ENCODE peak calls at places on chromosome 6, in six cellular contexts. One of them, this sample, is unnamed. For H3K4me1, the result is how much of the 10 kb centered on the place peaks cover.

GRCh38 chr6:106102034-106102433 is 15.9 kb downstream of the PRDM1 start:
- DNase-seq in HepG2: no peak
- DNase-seq in upper lobe of left lung: no peak
- DNase-seq in GM23338: no peak
- DNase-seq in OCI-LY7: no peak
- DNase-seq in cardiac muscle cell: no peak
- DNase-seq in this sample: no peak

GRCh38 chr6:121670511-121670910 is 235.1 kb downstream of the GJA1 start:
- DNase-seq in OCI-LY7: no peak
- DNase-seq in upper lobe of left lung: no peak
- DNase-seq in GM23338: no peak
- DNase-seq in HepG2: no peak
- DNase-seq in cardiac muscle cell: no peak
- DNase-seq in this sample: no peak

GRCh38 chr6:473759-474453 is 82.4 kb downstream of the IRF4 start:
- DNase-seq in upper lobe of left lung: no peak
- DNase-seq in OCI-LY7: no peak
- DNase-seq in cardiac muscle cell: no peak
- DNase-seq in GM23338: no peak
- DNase-seq in HepG2: no peak
- DNase-seq in this sample: no peak

GRCh38 chr6:11307226-11307625 is 74.8 kb upstream of the NEDD9 start:
- DNase-seq in OCI-LY7: no peak
- DNase-seq in GM23338: no peak
- DNase-seq in upper lobe of left lung: no peak
- DNase-seq in HepG2: no peak
- DNase-seq in cardiac muscle cell: no peak
- DNase-seq in this sample: no peak

GRCh38 chr6:107550241-107550840 is 60.4 kb downstream of the SOBP start:
- DNase-seq in upper lobe of left lung: no peak
- DNase-seq in HepG2: no peak
- DNase-seq in cardiac muscle cell: no peak
- DNase-seq in GM23338: no peak
- DNase-seq in OCI-LY7: peak
- DNase-seq in this sample: no peak

GRCh38 chr6:71248306-71248705 is 40.3 kb upstream of the OGFRL1 start:
- DNase-seq in upper lobe of left lung: peak
- DNase-seq in OCI-LY7: peak
- DNase-seq in HepG2: peak
- DNase-seq in GM23338: peak
- DNase-seq in cardiac muscle cell: peak
- DNase-seq in this sample: peak

GRCh38 chr6:144939926-144940325 is 654.8 kb downstream of the UTRN start:
- DNase-seq in upper lobe of left lung: no peak
- DNase-seq in cardiac muscle cell: no peak
- DNase-seq in OCI-LY7: no peak
- DNase-seq in HepG2: no peak
- DNase-seq in GM23338: no peak
- DNase-seq in this sample: no peak

GRCh38 chr6:157133856-157134255 is 189.5 kb downstream of the TMEM242 start:
- DNase-seq in HepG2: no peak
- DNase-seq in GM23338: no peak
- DNase-seq in OCI-LY7: no peak
- DNase-seq in upper lobe of left lung: no peak
- DNase-seq in cardiac muscle cell: no peak
- DNase-seq in this sample: no peak

GRCh38 chr6:4888841-4889240 is 112.6 kb downstream of the CDYL start:
- DNase-seq in cardiac muscle cell: peak
- DNase-seq in HepG2: no peak
- DNase-seq in OCI-LY7: no peak
- DNase-seq in GM23338: no peak
- DNase-seq in upper lobe of left lung: no peak
- DNase-seq in this sample: no peak
- H3K4me1 ChIP-seq in cardiac muscle cell: under half
- H3K4me1 ChIP-seq in HepG2: under half
- H3K4me1 ChIP-seq in OCI-LY7: half or more
- H3K4me1 ChIP-seq in GM23338: under half
- H3K4me1 ChIP-seq in upper lobe of left lung: under half
- H3K4me1 ChIP-seq in this sample: under half

GRCh38 chr6:96016781-96017180 is 1.0 kb downstream of the FUT9 start:
- DNase-seq in cardiac muscle cell: no peak
- DNase-seq in OCI-LY7: no peak
- DNase-seq in HepG2: no peak
- DNase-seq in upper lobe of left lung: no peak
- DNase-seq in GM23338: peak
- DNase-seq in this sample: no peak

GRCh38 chr6:96014846-96015245 is 928 bp upstream of the FUT9 start:
- DNase-seq in GM23338: peak
- DNase-seq in cardiac muscle cell: no peak
- DNase-seq in upper lobe of left lung: no peak
- DNase-seq in HepG2: no peak
- DNase-seq in OCI-LY7: no peak
- DNase-seq in this sample: no peak

GRCh38 chr6:96013531-96013930 is 2.2 kb upstream of the FUT9 start:
- DNase-seq in OCI-LY7: no peak
- DNase-seq in upper lobe of left lung: no peak
- DNase-seq in cardiac muscle cell: no peak
- DNase-seq in HepG2: no peak
- DNase-seq in GM23338: peak
- DNase-seq in this sample: no peak

GRCh38 chr6:96015791-96016776 is at the start of gene FUT9:
- DNase-seq in upper lobe of left lung: no peak
- DNase-seq in cardiac muscle cell: no peak
- DNase-seq in HepG2: no peak
- DNase-seq in OCI-LY7: no peak
- DNase-seq in GM23338: peak
- DNase-seq in this sample: peak

GRCh38 chr6:96015321-96015790 is 418 bp upstream of the FUT9 start:
- DNase-seq in GM23338: peak
- DNase-seq in cardiac muscle cell: no peak
- DNase-seq in upper lobe of left lung: no peak
- DNase-seq in OCI-LY7: no peak
- DNase-seq in HepG2: no peak
- DNase-seq in this sample: no peak
- H3K4me3 ChIP-seq in GM23338: peak
- H3K4me3 ChIP-seq in cardiac muscle cell: peak
- H3K4me3 ChIP-seq in upper lobe of left lung: no peak
- H3K4me3 ChIP-seq in OCI-LY7: no peak
- H3K4me3 ChIP-seq in HepG2: no peak
- H3K4me3 ChIP-seq in this sample: peak

GRCh38 chr6:149140910-149141290 is 176.6 kb upstream of the TAB2 start:
- DNase-seq in GM23338: no peak
- DNase-seq in HepG2: no peak
- DNase-seq in OCI-LY7: no peak
- DNase-seq in cardiac muscle cell: no peak
- DNase-seq in upper lobe of left lung: no peak
- DNase-seq in this sample: no peak
- H3K4me1 ChIP-seq in GM23338: under half
- H3K4me1 ChIP-seq in HepG2: under half
- H3K4me1 ChIP-seq in OCI-LY7: under half
- H3K4me1 ChIP-seq in cardiac muscle cell: under half
- H3K4me1 ChIP-seq in upper lobe of left lung: under half
- H3K4me1 ChIP-seq in this sample: under half

GRCh38 chr6:129393659-129394058 is 316.3 kb downstream of the ARHGAP18 start:
- DNase-seq in upper lobe of left lung: no peak
- DNase-seq in HepG2: no peak
- DNase-seq in cardiac muscle cell: no peak
- DNase-seq in OCI-LY7: peak
- DNase-seq in GM23338: no peak
- DNase-seq in this sample: no peak
- H3K4me3 ChIP-seq in upper lobe of left lung: no peak
- H3K4me3 ChIP-seq in HepG2: no peak
- H3K4me3 ChIP-seq in cardiac muscle cell: no peak
- H3K4me3 ChIP-seq in OCI-LY7: no peak
- H3K4me3 ChIP-seq in GM23338: no peak
- H3K4me3 ChIP-seq in this sample: no peak